ENCODE peak calls at places on chromosomes 5 and 9, in ten cellular contexts. M is T follicular helper cell; G is SHP77; F is activated effector memory CD4-positive, alpha-beta T cell treated with Interleukin-2 at 50 U/mL for 16 hours; U is hippocampal formation; B is AG08396; Y is mesenteric fat pad; L is NCI-H1092 treated with DMSO at 0.1 percent for 48 hours; J is sciatic nerve; E is adipocyte. N is an unnamed sample.
A peak's percentile ranks its signal among the peaks of the same experiment; 100 is the strongest.

GRCh38 chr9:4235951-4236804 is 63.7 kb downstream of the GLIS3 start:
- DNase-seq in E (peak; percentile 57), L (no peak), U (no peak), Y (no peak), B (peak; percentile 30), J (no peak), G (no peak), M (no peak), F (no peak), N (no peak)

GRCh38 chr9:92059045-92059444 is 56.2 kb downstream of the SPTLC1 start:
- DNase-seq in M (no peak), F (no peak), J (no peak), E (no peak), U (no peak), Y (no peak), B (no peak), G (no peak), L (no peak), N (no peak)

GRCh38 chr9:121262953-121263352 is 5.0 kb upstream of the GSN start:
- DNase-seq in B (no peak), F (no peak), U (no peak), E (no peak), J (no peak), M (no peak), L (no peak), G (no peak), Y (no peak), N (no peak)

GRCh38 chr5:40879163-40879942 is 29.9 kb upstream of the C7 start:
- DNase-seq in Y (no peak), E (peak; percentile 80), U (no peak), M (no peak), J (no peak), F (no peak), L (peak; percentile 28), G (peak; percentile 37), B (peak; percentile 26), N (peak; percentile 0)

GRCh38 chr9:76761448-76761847 is 2.8 kb upstream of the PCA3 start:
- DNase-seq in B (no peak), M (no peak), J (no peak), U (no peak), Y (no peak), L (no peak), F (no peak), G (no peak), E (peak; percentile 67), N (no peak)

GRCh38 chr5:120096413-120096812 is 367.7 kb upstream of the PRR16 start:
- DNase-seq in U (no peak), F (no peak), B (no peak), E (peak; percentile 36), G (no peak), M (no peak), L (no peak), Y (no peak), J (no peak), N (no peak)

GRCh38 chr9:92706218-92706940 is 36.4 kb upstream of the IPPK start:
- DNase-seq in F (no peak), B (peak; percentile 17), Y (peak; percentile 65), L (no peak), M (no peak), G (peak; percentile 22), J (no peak), U (no peak), E (no peak), N (no peak)

GRCh38 chr9:15735083-15735974 is 182.5 kb downstream of the CCDC171 start:
- DNase-seq in B (peak; percentile 53), L (no peak), M (no peak), E (peak; percentile 95), J (no peak), Y (no peak), F (no peak), U (no peak), G (no peak), N (no peak)

GRCh38 chr5:95069948-95070347 is 214.9 kb downstream of the MCTP1 start:
- DNase-seq in U (no peak), E (no peak), B (no peak), Y (no peak), L (no peak), J (no peak), G (no peak), F (no peak), M (no peak), N (no peak)

GRCh38 chr5:73673161-73673591 is 47.2 kb downstream of the ARHGEF28 start:
- DNase-seq in U (no peak), G (no peak), L (no peak), B (peak; percentile 25), E (peak; percentile 94), J (no peak), F (no peak), Y (no peak), M (no peak), N (no peak)

GRCh38 chr5:148988328-148988727 is 74.5 kb downstream of the SH3TC2 start:
- DNase-seq in L (no peak), G (no peak), F (no peak), M (no peak), U (no peak), J (no peak), Y (no peak), E (no peak), B (no peak), N (no peak)

GRCh38 chr5:5289537-5289936 is 132.9 kb upstream of the ICE1 start:
- DNase-seq in E (no peak), U (no peak), B (no peak), G (no peak), M (no peak), Y (peak; percentile 4), J (no peak), F (no peak), L (no peak), N (no peak)

GRCh38 chr9:124011460-124012301 is at the start of gene LHX2:
- DNase-seq in G (peak; percentile 77), E (peak; percentile 65), Y (no peak), U (peak; percentile 58), L (peak; percentile 98), M (no peak), J (no peak), F (no peak), B (peak; percentile 82), N (peak; percentile 97)

GRCh38 chr5:157710887-157711286 is 20.3 kb upstream of the THG1L start:
- DNase-seq in M (no peak), G (no peak), J (no peak), Y (no peak), B (peak; percentile 40), L (no peak), F (no peak), E (peak; percentile 77), U (no peak), N (no peak)

GRCh38 chr9:682633-683508 is 158.6 kb upstream of the DMRT1 start:
- DNase-seq in M (no peak), E (peak; percentile 41), U (no peak), B (no peak), L (no peak), Y (no peak), F (no peak), J (no peak), G (no peak), N (no peak)

N was measured in NCI-H1105.